ENCODE peak calls at places on chromosome 1, in six cellular contexts. One of them, this sample, is unnamed.

GRCh38 chr1:165845992-165846748 is 18.8 kb downstream of the UCK2 start:
- DNase-seq in uterus: no peak
- DNase-seq in vagina: no peak
- DNase-seq in NB4: no peak
- DNase-seq in prostate gland: no peak
- DNase-seq in adrenal gland: no peak
- DNase-seq in this sample: no peak

GRCh38 chr1:206094024-206094423 is 23.2 kb downstream of the AVPR1B start:
- DNase-seq in uterus: no peak
- DNase-seq in vagina: no peak
- DNase-seq in NB4: no peak
- DNase-seq in prostate gland: no peak
- DNase-seq in adrenal gland: no peak
- DNase-seq in this sample: no peak

GRCh38 chr1:222390181-222390580 is 157.7 kb downstream of the HHIPL2 start:
- DNase-seq in uterus: no peak
- DNase-seq in vagina: no peak
- DNase-seq in NB4: no peak
- DNase-seq in prostate gland: no peak
- DNase-seq in adrenal gland: no peak
- DNase-seq in this sample: peak; percentile 22

GRCh38 chr1:223352944-223353343 is 11.0 kb downstream of the SUSD4 start:
- DNase-seq in uterus: no peak
- DNase-seq in vagina: no peak
- DNase-seq in NB4: no peak
- DNase-seq in prostate gland: no peak
- DNase-seq in adrenal gland: no peak
- DNase-seq in this sample: no peak

GRCh38 chr1:19033516-19033840 is 77.0 kb upstream of the IFFO2 start:
- DNase-seq in uterus: no peak
- DNase-seq in vagina: no peak
- DNase-seq in NB4: no peak
- DNase-seq in prostate gland: no peak
- DNase-seq in adrenal gland: no peak
- DNase-seq in this sample: no peak

GRCh38 chr1:7117599-7118281 is 332.5 kb downstream of the CAMTA1 start:
- DNase-seq in uterus: no peak
- DNase-seq in vagina: no peak
- DNase-seq in NB4: peak; percentile 60
- DNase-seq in prostate gland: no peak
- DNase-seq in adrenal gland: peak; percentile 59
- DNase-seq in this sample: peak; percentile 45

GRCh38 chr1:67347688-67348472 is 40.2 kb downstream of the IL12RB2 start:
- DNase-seq in uterus: peak; percentile 20
- DNase-seq in vagina: no peak
- DNase-seq in NB4: peak; percentile 49
- DNase-seq in prostate gland: peak; percentile 34
- DNase-seq in adrenal gland: peak; percentile 70
- DNase-seq in this sample: peak; percentile 46

GRCh38 chr1:86429830-86430229 is 5.9 kb downstream of the CLCA2 start:
- DNase-seq in uterus: peak; percentile 51
- DNase-seq in vagina: no peak
- DNase-seq in NB4: peak; percentile 88
- DNase-seq in prostate gland: peak; percentile 47
- DNase-seq in adrenal gland: peak; percentile 72
- DNase-seq in this sample: peak; percentile 13

GRCh38 chr1:40338745-40339419 is 21.8 kb upstream of the COL9A2 start:
- DNase-seq in uterus: peak; percentile 63
- DNase-seq in vagina: no peak
- DNase-seq in NB4: peak; percentile 86
- DNase-seq in prostate gland: peak; percentile 78
- DNase-seq in adrenal gland: peak; percentile 94
- DNase-seq in this sample: peak; percentile 80

GRCh38 chr1:40339420-40340323 is 22.6 kb upstream of the COL9A2 start:
- DNase-seq in uterus: no peak
- DNase-seq in vagina: no peak
- DNase-seq in NB4: peak; percentile 43
- DNase-seq in prostate gland: no peak
- DNase-seq in adrenal gland: no peak
- DNase-seq in this sample: no peak

GRCh38 chr1:40350391-40350790 is 23.1 kb upstream of the SMAP2 start:
- DNase-seq in uterus: no peak
- DNase-seq in vagina: no peak
- DNase-seq in NB4: no peak
- DNase-seq in prostate gland: no peak
- DNase-seq in adrenal gland: no peak
- DNase-seq in this sample: no peak

GRCh38 chr1:40341509-40342380 is 24.7 kb upstream of the COL9A2 start:
- DNase-seq in uterus: no peak
- DNase-seq in vagina: no peak
- DNase-seq in NB4: peak; percentile 30
- DNase-seq in prostate gland: no peak
- DNase-seq in adrenal gland: no peak
- DNase-seq in this sample: no peak

GRCh38 chr1:40344597-40344996 is 27.5 kb upstream of the COL9A2 start:
- DNase-seq in uterus: no peak
- DNase-seq in vagina: no peak
- DNase-seq in NB4: peak; percentile 67
- DNase-seq in prostate gland: peak; percentile 14
- DNase-seq in adrenal gland: peak; percentile 72
- DNase-seq in this sample: peak; percentile 61
- TF ChIP-seq POLR2A in uterus: no peak
- TF ChIP-seq POLR2A in vagina: no peak
- TF ChIP-seq POLR2A in NB4: no peak
- TF ChIP-seq POLR2A in prostate gland: no peak
- TF ChIP-seq POLR2A in adrenal gland: no peak
- TF ChIP-seq POLR2A in this sample: no peak

GRCh38 chr1:160548960-160549664 is 26.1 kb upstream of the SLAMF6 start:
- DNase-seq in uterus: no peak
- DNase-seq in vagina: no peak
- DNase-seq in NB4: no peak
- DNase-seq in prostate gland: no peak
- DNase-seq in adrenal gland: no peak
- DNase-seq in this sample: no peak
- TF ChIP-seq POLR2A in uterus: no peak
- TF ChIP-seq POLR2A in vagina: no peak
- TF ChIP-seq POLR2A in NB4: no peak
- TF ChIP-seq POLR2A in prostate gland: no peak
- TF ChIP-seq POLR2A in adrenal gland: no peak
- TF ChIP-seq POLR2A in this sample: no peak

GRCh38 chr1:36306902-36307456 is 811 bp downstream of the SH3D21 start:
- DNase-seq in uterus: peak; percentile 90
- DNase-seq in vagina: no peak
- DNase-seq in NB4: peak; percentile 83
- DNase-seq in prostate gland: peak; percentile 92
- DNase-seq in adrenal gland: peak; percentile 95
- DNase-seq in this sample: no peak
- TF ChIP-seq POLR2A in uterus: peak; percentile 29
- TF ChIP-seq POLR2A in vagina: peak; percentile 71
- TF ChIP-seq POLR2A in NB4: no peak
- TF ChIP-seq POLR2A in prostate gland: peak; percentile 88
- TF ChIP-seq POLR2A in adrenal gland: no peak
- TF ChIP-seq POLR2A in this sample: no peak

GRCh38 chr1:30379684-30380624 is 343.4 kb downstream of the MATN1 start:
- DNase-seq in uterus: peak; percentile 64
- DNase-seq in vagina: no peak
- DNase-seq in NB4: peak; percentile 79
- DNase-seq in prostate gland: peak; percentile 64
- DNase-seq in adrenal gland: peak; percentile 75
- DNase-seq in this sample: peak; percentile 80

GRCh38 chr1:30380625-30380984 is 342.8 kb downstream of the MATN1 start:
- DNase-seq in uterus: no peak
- DNase-seq in vagina: no peak
- DNase-seq in NB4: no peak
- DNase-seq in prostate gland: no peak
- DNase-seq in adrenal gland: no peak
- DNase-seq in this sample: no peak

GRCh38 chr1:30377230-30378022 is 346.0 kb downstream of the MATN1 start:
- DNase-seq in uterus: no peak
- DNase-seq in vagina: no peak
- DNase-seq in NB4: peak; percentile 25
- DNase-seq in prostate gland: no peak
- DNase-seq in adrenal gland: peak; percentile 18
- DNase-seq in this sample: no peak

GRCh38 chr1:30378023-30378596 is 345.3 kb downstream of the MATN1 start:
- DNase-seq in uterus: no peak
- DNase-seq in vagina: no peak
- DNase-seq in NB4: no peak
- DNase-seq in prostate gland: no peak
- DNase-seq in adrenal gland: peak; percentile 35
- DNase-seq in this sample: no peak

DNA sequence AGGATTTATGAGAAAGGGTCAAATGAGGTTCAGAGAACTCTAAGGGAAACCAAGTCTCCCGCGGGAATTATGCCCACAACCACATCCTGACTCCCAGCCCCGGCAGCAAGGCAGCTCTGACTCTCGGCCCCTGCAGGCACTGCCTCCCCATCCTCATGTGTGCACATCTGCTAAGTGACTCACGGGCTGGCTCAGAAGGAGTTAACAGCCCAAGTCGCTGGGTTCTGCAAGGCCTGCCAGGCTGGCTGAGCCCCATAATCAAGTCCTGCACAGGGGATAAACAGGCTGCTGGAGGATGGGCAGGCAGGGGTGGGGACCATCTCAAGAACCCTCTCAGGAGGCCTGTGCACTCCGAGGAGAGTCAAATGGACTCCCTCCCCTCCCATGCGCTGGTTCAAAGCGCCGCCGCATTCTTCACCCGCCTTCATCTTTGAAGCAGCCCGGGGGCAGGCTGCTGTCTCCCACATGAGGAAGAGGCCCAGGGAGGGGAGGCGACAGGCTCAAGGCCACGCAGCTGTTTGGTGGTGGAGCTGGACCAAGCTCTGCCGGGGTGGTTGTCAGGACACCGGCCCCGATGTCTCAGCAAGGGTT is 344.3 kb downstream of the MATN1 start:
- DNase-seq in uterus: peak; percentile 15
- DNase-seq in vagina: no peak
- DNase-seq in NB4: peak; percentile 96
- DNase-seq in prostate gland: no peak
- DNase-seq in adrenal gland: peak; percentile 52
- DNase-seq in this sample: no peak
- TF ChIP-seq POLR2A in uterus: no peak
- TF ChIP-seq POLR2A in vagina: no peak
- TF ChIP-seq POLR2A in NB4: no peak
- TF ChIP-seq POLR2A in prostate gland: no peak
- TF ChIP-seq POLR2A in adrenal gland: no peak
- TF ChIP-seq POLR2A in this sample: no peak

GRCh38 chr1:51690285-51690961 is 73.5 kb downstream of the OSBPL9 start:
- DNase-seq in uterus: no peak
- DNase-seq in vagina: no peak
- DNase-seq in NB4: peak; percentile 55
- DNase-seq in prostate gland: no peak
- DNase-seq in adrenal gland: no peak
- DNase-seq in this sample: no peak

GRCh38 chr1:51689643-51690042 is 72.8 kb downstream of the OSBPL9 start:
- DNase-seq in uterus: no peak
- DNase-seq in vagina: no peak
- DNase-seq in NB4: no peak
- DNase-seq in prostate gland: no peak
- DNase-seq in adrenal gland: no peak
- DNase-seq in this sample: no peak

GRCh38 chr1:51684776-51685175 is 67.9 kb downstream of the OSBPL9 start:
- DNase-seq in uterus: no peak
- DNase-seq in vagina: no peak
- DNase-seq in NB4: no peak
- DNase-seq in prostate gland: no peak
- DNase-seq in adrenal gland: peak; percentile 79
- DNase-seq in this sample: no peak

GRCh38 chr1:51689073-51689435 is 72.2 kb downstream of the OSBPL9 start:
- DNase-seq in uterus: no peak
- DNase-seq in vagina: no peak
- DNase-seq in NB4: no peak
- DNase-seq in prostate gland: no peak
- DNase-seq in adrenal gland: no peak
- DNase-seq in this sample: no peak

DNA sequence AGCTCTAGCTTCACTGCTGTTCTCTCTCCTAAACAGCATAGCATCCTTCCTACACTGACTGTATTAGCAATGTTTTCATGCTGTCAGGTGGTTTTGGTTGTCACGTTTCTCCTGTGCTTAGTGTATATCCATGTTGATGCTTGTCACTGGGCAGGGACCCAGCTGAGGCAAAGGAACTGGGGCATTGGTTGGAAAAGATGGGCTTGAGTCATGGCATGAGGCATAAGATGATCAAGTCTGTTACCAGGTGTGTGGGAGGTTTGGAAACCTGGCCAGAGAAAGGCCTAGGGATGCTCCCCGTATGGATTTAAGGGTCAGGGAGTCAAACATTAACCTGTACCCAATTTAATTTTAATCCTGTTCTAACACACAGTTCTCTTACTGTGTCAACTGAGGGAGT is 69.6 kb downstream of the OSBPL9 start:
- DNase-seq in uterus: no peak
- DNase-seq in vagina: no peak
- DNase-seq in NB4: no peak
- DNase-seq in prostate gland: no peak
- DNase-seq in adrenal gland: no peak
- DNase-seq in this sample: no peak
- TF ChIP-seq POLR2A in uterus: no peak
- TF ChIP-seq POLR2A in vagina: no peak
- TF ChIP-seq POLR2A in NB4: no peak
- TF ChIP-seq POLR2A in prostate gland: no peak
- TF ChIP-seq POLR2A in adrenal gland: no peak
- TF ChIP-seq POLR2A in this sample: no peak

This sample was measured in H54.